ENCODE peak calls at places on chromosomes 13 and 19, in six cellular contexts. R, N, C, T, L and Q are unnamed samples.

GRCh38 chr13:113546571-113547247 is 37.8 kb upstream of the TFDP1 start:
- DNase-seq in N (no peak), R (no peak), L (no peak), C (peak; percentile 29), T (peak; percentile 34), Q (no peak)

GRCh38 chr13:48278806-48279205 is 24.7 kb upstream of the RB1 start:
- DNase-seq in L (no peak), N (no peak), R (no peak), T (no peak), C (no peak), Q (no peak)

GRCh38 chr19:19280561-19280960 is 7.5 kb upstream of the TM6SF2 start:
- DNase-seq in N (peak; percentile 19), T (peak; percentile 21), C (no peak), R (no peak), L (no peak), Q (no peak)

GRCh38 chr13:93227280-93227905 is 786 bp downstream of the GPC6 start:
- DNase-seq in R (no peak), L (no peak), T (peak; percentile 67), C (no peak), N (peak; percentile 70), Q (no peak)

GRCh38 chr19:7850429-7850819 is 20.4 kb downstream of the EVI5L start:
- DNase-seq in L (no peak), C (no peak), N (no peak), R (no peak), T (no peak), Q (no peak)

GRCh38 chr13:23433171-23434153 is at the start of gene SACS:
- DNase-seq in L (no peak), N (peak; percentile 52), T (peak; percentile 39), R (no peak), C (peak; percentile 18), Q (no peak)

GRCh38 chr13:75762066-75762937 is 126.2 kb downstream of the LMO7 start:
- DNase-seq in L (no peak), N (no peak), C (no peak), R (no peak), T (peak; percentile 64), Q (no peak)

GRCh38 chr19:45307361-45307760 is 15.3 kb downstream of the CKM start:
- DNase-seq in C (no peak), T (no peak), R (no peak), N (no peak), L (no peak), Q (no peak)

GRCh38 chr13:42894765-42895181 is 97.3 kb downstream of the EPSTI1 start:
- DNase-seq in R (no peak), T (peak; percentile 85), N (peak; percentile 87), C (peak; percentile 75), L (no peak), Q (no peak)

GRCh38 chr19:14476663-14477401 is 1.7 kb upstream of the PTGER1 start:
- DNase-seq in C (no peak), T (peak; percentile 92), R (peak; percentile 41), L (peak; percentile 24), N (peak; percentile 92), Q (peak; percentile 39)

GRCh38 chr13:35814573-35814972 is 316.6 kb downstream of the DCLK1 start:
- DNase-seq in T (no peak), R (no peak), L (no peak), C (no peak), N (no peak), Q (no peak)

GRCh38 chr19:41626877-41627276 is at the start of gene CEACAM4:
- DNase-seq in N (no peak), R (no peak), C (peak; percentile 25), T (no peak), L (no peak), Q (no peak)

GRCh38 chr19:15283141-15283885 is 49.0 kb downstream of the BRD4 start:
- DNase-seq in R (peak; percentile 33), N (peak; percentile 75), T (peak; percentile 82), L (no peak), C (no peak), Q (no peak)

GRCh38 chr13:38733146-38733545 is 46.3 kb downstream of the FREM2 start:
- DNase-seq in L (no peak), R (no peak), C (no peak), N (no peak), T (no peak), Q (no peak)

GRCh38 chr13:53010374-53011105 is 18.1 kb upstream of the OLFM4 start:
- DNase-seq in L (no peak), R (no peak), C (no peak), T (no peak), N (no peak), Q (no peak)

GRCh38 chr19:38661996-38662395 is 14.5 kb downstream of the ACTN4 start:
- DNase-seq in T (no peak), N (no peak), R (no peak), C (no peak), L (no peak), Q (no peak)

DNA sequence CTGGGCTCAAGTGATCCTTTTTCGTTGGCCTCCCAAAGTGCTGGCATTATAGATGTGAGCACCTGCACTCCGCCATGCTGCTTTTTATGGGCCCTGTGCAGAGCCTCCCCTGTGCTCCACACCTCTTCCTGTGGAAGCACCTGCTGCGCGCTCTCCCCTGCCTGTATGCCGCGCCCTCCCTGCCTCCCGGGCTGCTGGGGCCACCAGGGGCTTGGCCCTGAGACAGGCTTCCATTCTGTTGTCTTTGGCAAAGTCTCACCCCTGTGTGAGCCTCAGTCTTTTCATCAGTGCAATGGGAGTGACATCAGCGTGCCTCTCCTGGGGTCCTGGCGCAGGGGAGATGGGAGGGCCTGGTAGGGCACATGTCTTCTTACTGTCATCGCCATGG is 1.3 kb downstream of the FAM174C start:
- DNase-seq in R (no peak), N (no peak), T (no peak), C (no peak), L (peak; percentile 84), Q (no peak)
- H3K27ac ChIP-seq in R (no peak overlapping the region), N (no peak overlapping the region), T (peak overlapping the region; percentile 92), C (peak overlapping the region; percentile 100), L (peak overlapping the region; percentile 92), Q (peak overlapping the region; percentile 86)

GRCh38 chr19:677601-678380 is 1.6 kb downstream of the FSTL3 start:
- DNase-seq in C (no peak), T (peak; percentile 44), R (no peak), N (no peak), L (peak; percentile 42), Q (no peak)
- H3K27ac ChIP-seq in C (peak overlapping the region; percentile 68), T (peak overlapping the region; percentile 26), R (peak overlapping the region; percentile 21), N (peak overlapping the region; percentile 70), L (no peak overlapping the region), Q (no peak overlapping the region)

GRCh38 chr13:77697208-77698103 is at the start of gene SLAIN1:
- DNase-seq in R (no peak), T (peak; percentile 38), C (peak; percentile 82), N (peak; percentile 28), L (peak; percentile 92), Q (peak; percentile 84)

GRCh38 chr13:77699059-77699680 is 1.7 kb downstream of the SLAIN1 start:
- DNase-seq in L (no peak), N (no peak), R (no peak), T (no peak), C (no peak), Q (no peak)

GRCh38 chr13:77698211-77699058 is 948 bp downstream of the SLAIN1 start:
- DNase-seq in R (no peak), T (peak; percentile 5), N (no peak), L (peak; percentile 73), C (peak; percentile 18), Q (peak; percentile 9)

GRCh38 chr13:77696006-77696862 is 1.3 kb upstream of the SLAIN1 start:
- DNase-seq in T (no peak), L (peak; percentile 33), C (no peak), N (no peak), R (no peak), Q (peak; percentile 4)

DNA sequence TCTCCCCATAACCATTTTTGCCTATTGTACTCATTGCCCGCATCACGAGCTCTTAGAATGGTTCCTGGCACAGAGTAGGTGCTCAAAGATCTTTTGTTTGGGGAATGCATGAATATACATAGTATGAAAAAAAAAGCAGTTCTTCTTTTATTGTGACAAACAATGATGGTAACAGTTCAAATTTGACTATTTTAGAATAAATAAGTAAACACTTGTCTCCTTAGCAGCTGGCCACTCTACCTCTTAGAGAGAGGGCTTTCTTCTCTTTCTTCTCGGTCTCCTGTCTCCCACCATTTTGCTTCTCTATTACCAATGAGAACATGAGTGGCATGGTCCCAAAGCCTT is 652 bp upstream of the SLAIN1 start:
- DNase-seq in R (no peak), T (no peak), N (no peak), L (no peak), C (no peak), Q (no peak)
- H3K27ac ChIP-seq in R (no peak overlapping the region), T (no peak overlapping the region), N (no peak overlapping the region), L (no peak overlapping the region), C (no peak overlapping the region), Q (peak overlapping the region; percentile 84)

GRCh38 chr13:29676941-29677452 is 81.5 kb upstream of the SLC7A1 start:
- DNase-seq in C (no peak), L (no peak), R (no peak), N (no peak), T (no peak), Q (no peak)
- H3K27ac ChIP-seq in C (no peak overlapping the region), L (no peak overlapping the region), R (no peak overlapping the region), N (no peak overlapping the region), T (no peak overlapping the region), Q (no peak overlapping the region)

DNA sequence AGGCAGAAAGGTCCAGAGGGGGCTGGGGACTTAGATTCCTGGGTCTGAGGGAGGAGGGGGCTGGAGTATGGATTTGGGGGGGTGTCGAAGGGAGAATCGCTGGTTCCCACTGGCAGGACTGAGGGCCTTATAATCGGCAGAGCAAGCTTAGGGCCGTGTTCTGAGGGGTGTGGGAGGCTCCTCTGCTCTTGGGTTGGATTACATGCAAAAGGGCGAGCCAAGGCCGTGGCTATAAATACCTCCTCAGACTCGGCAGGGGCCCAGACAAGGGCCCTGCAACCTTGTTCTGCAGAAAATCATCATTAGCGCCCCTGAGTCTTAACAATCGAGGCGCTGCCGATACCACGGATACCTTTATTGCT is 707 bp upstream of the MAMSTR start:
- DNase-seq in N (no peak), L (no peak), T (no peak), R (no peak), C (no peak), Q (no peak)
- H3K27ac ChIP-seq in N (peak overlapping the region; percentile 60), L (peak overlapping the region; percentile 67), T (peak overlapping the region; percentile 88), R (no peak overlapping the region), C (peak overlapping the region; percentile 89), Q (peak overlapping the region; percentile 77)

DNA sequence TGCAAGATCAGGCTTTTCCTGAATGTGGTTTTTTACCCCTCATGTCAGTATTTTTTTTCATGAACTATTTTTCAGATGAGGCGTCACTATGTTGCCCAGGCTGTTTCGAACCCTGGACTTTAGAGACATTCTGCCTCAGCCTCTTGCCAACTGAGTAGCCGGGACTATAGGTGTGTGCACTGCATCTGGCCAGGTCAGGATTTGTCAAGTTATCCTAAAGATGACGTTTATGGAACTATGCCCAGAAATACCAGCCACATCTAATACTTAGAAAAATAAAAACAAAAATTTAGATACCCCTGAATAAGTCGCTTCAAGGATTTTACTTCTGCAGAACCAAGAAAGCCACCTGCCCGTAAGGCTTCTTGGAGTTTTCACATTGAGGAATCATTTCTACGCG is 94.1 kb upstream of the PABPC3 start:
- DNase-seq in R (no peak), N (no peak), C (no peak), T (no peak), L (no peak), Q (no peak)
- H3K27ac ChIP-seq in R (no peak overlapping the region), N (no peak overlapping the region), C (no peak overlapping the region), T (no peak overlapping the region), L (no peak overlapping the region), Q (no peak overlapping the region)

GRCh38 chr13:44768775-44769578 is 192.8 kb upstream of the TSC22D1 start:
- DNase-seq in L (no peak), T (no peak), R (no peak), C (no peak), N (peak; percentile 38), Q (no peak)
- H3K27ac ChIP-seq in L (no peak overlapping the region), T (no peak overlapping the region), R (no peak overlapping the region), C (no peak overlapping the region), N (no peak overlapping the region), Q (no peak overlapping the region)

GRCh38 chr19:50358483-50359431 is 6.7 kb downstream of the NAPSA start:
- DNase-seq in L (no peak), T (peak; percentile 51), N (peak; percentile 69), C (peak; percentile 55), R (no peak), Q (peak; percentile 64)
- H3K27ac ChIP-seq in L (no peak overlapping the region), T (no peak overlapping the region), N (no peak overlapping the region), C (peak overlapping the region; percentile 85), R (no peak overlapping the region), Q (peak overlapping the region; percentile 94)